ENCODE peak calls at places on chromosomes 11 and 22, in nine cellular contexts. K, T, Z, H, L, B, U, F and D are unnamed samples. For H3K36me3 and H3K4me1, the result is how much of the 10 kb centered on the place peaks cover.

GRCh38 chr11:128686045-128686741 is 7.7 kb upstream of the FLI1 start:
- DNase-seq in L (no peak), B (peak), H (no peak), F (no peak), T (no peak), Z (no peak), U (no peak), K (no peak), D (no peak)

GRCh38 chr11:111635706-111636045 is 33.4 kb downstream of the SIK2 start:
- DNase-seq in L (peak), K (no peak), F (no peak), Z (no peak), H (no peak), B (no peak), U (no peak), T (peak), D (no peak)

GRCh38 chr11:10866893-10867331 is 9.1 kb upstream of the ZBED5 start:
- DNase-seq in T (no peak), B (no peak), K (peak), U (no peak), L (peak), H (no peak), F (no peak), Z (no peak), D (no peak)

GRCh38 chr11:67286621-67287333 is 2.3 kb upstream of the ANKRD13D start:
- DNase-seq in Z (no peak), U (no peak), L (no peak), T (no peak), B (no peak), F (peak), K (no peak), H (no peak), D (no peak)

GRCh38 chr11:76678316-76678715 is 7.8 kb upstream of the LRRC32 start:
- DNase-seq in L (no peak), H (no peak), B (no peak), F (no peak), Z (no peak), U (no peak), T (no peak), K (no peak), D (no peak)

GRCh38 chr11:57303280-57303989 is 21.3 kb downstream of the TNKS1BP1 start:
- DNase-seq in F (peak), U (peak), Z (no peak), H (no peak), K (no peak), T (no peak), L (no peak), B (no peak), D (no peak)

GRCh38 chr22:22936190-22936914 is 48.7 kb downstream of the IGLL5 start:
- DNase-seq in T (no peak), K (no peak), F (no peak), U (no peak), B (no peak), L (no peak), Z (no peak), H (no peak), D (no peak)

GRCh38 chr11:122668562-122669090 is 13.1 kb downstream of the UBASH3B start:
- DNase-seq in L (peak), U (no peak), T (no peak), B (no peak), Z (no peak), K (no peak), H (no peak), F (no peak), D (no peak)

GRCh38 chr11:3894128-3894731 is 38.8 kb downstream of the STIM1 start:
- DNase-seq in T (no peak), U (no peak), L (peak), F (peak), B (no peak), Z (peak), K (no peak), H (no peak), D (no peak)

GRCh38 chr11:97622795-97623194 is 1233.0 kb downstream of the JRKL start:
- DNase-seq in T (no peak), F (no peak), U (no peak), B (no peak), L (no peak), H (no peak), K (no peak), Z (no peak), D (no peak)

GRCh38 chr11:119405986-119406385 is 17.0 kb downstream of the THY1 start:
- DNase-seq in U (no peak), L (peak), Z (no peak), H (no peak), B (no peak), F (no peak), T (no peak), K (no peak), D (no peak)

GRCh38 chr22:31861226-31861840 is 83.0 kb upstream of the YWHAH start:
- DNase-seq in H (no peak), F (no peak), B (no peak), Z (no peak), T (no peak), L (peak), U (no peak), K (no peak), D (no peak)

GRCh38 chr11:28756977-28757376 is 648.8 kb downstream of the METTL15 start:
- DNase-seq in B (no peak), F (no peak), T (no peak), L (peak), H (no peak), U (no peak), K (no peak), Z (no peak), D (no peak)

GRCh38 chr11:57214494-57214893 is 22.6 kb downstream of the APLNR start:
- DNase-seq in T (no peak), L (peak), F (no peak), Z (no peak), H (no peak), K (peak), U (no peak), B (no peak), D (no peak)

GRCh38 chr11:65095427-65095826 is 587 bp upstream of the VPS51 start:
- DNase-seq in L (no peak), B (no peak), F (no peak), T (no peak), Z (no peak), U (no peak), H (no peak), K (no peak), D (no peak)

GRCh38 chr11:46066335-46066734 is 54.9 kb downstream of the PHF21A start:
- DNase-seq in L (no peak), H (peak), B (no peak), T (no peak), U (no peak), K (no peak), F (no peak), Z (no peak), D (no peak)

GRCh38 chr11:96188625-96189006 is 154.4 kb downstream of the MAML2 start:
- DNase-seq in F (no peak), L (peak), H (no peak), K (no peak), Z (peak), U (no peak), B (no peak), T (no peak), D (no peak)

GRCh38 chr11:60370811-60371297 is 7.5 kb upstream of the MS4A7 start:
- DNase-seq in B (no peak), T (no peak), K (no peak), U (no peak), F (no peak), Z (no peak), L (peak), H (no peak), D (no peak)

GRCh38 chr11:94595061-94595460 is 27.9 kb downstream of the PIWIL4 start:
- DNase-seq in U (no peak), T (no peak), F (no peak), H (no peak), B (no peak), Z (no peak), L (no peak), K (no peak), D (no peak)

GRCh38 chr11:104918113-104918824 is 20.0 kb upstream of the CASP12 start:
- DNase-seq in T (no peak), L (peak), F (no peak), U (no peak), H (no peak), K (no peak), B (no peak), Z (no peak), D (no peak)

GRCh38 chr11:5992150-5992549 is 5.4 kb upstream of the OR52L1 start:
- DNase-seq in Z (no peak), T (no peak), K (no peak), U (no peak), B (no peak), F (no peak), H (no peak), L (peak), D (no peak)

GRCh38 chr11:76657824-76658170 is 12.8 kb downstream of the LRRC32 start:
- DNase-seq in L (no peak), Z (no peak), H (no peak), U (peak), T (no peak), F (no peak), B (no peak), K (no peak), D (no peak)

GRCh38 chr11:95230054-95231034 is 658 bp downstream of the SESN3 start:
- DNase-seq in T (peak), U (peak), B (peak), Z (no peak), L (peak), H (no peak), F (peak), K (peak), D (no peak)

GRCh38 chr11:9367551-9367950 is 16.9 kb upstream of the IPO7 start:
- DNase-seq in U (no peak), H (no peak), T (no peak), F (no peak), Z (no peak), B (no peak), L (no peak), K (no peak), D (no peak)

GRCh38 chr11:118648291-118648690 is 31.2 kb downstream of the TREH start:
- DNase-seq in B (no peak), Z (no peak), U (peak), H (no peak), L (no peak), K (no peak), T (no peak), F (no peak), D (no peak)

GRCh38 chr11:115961168-115962003 is 457.2 kb upstream of the CADM1 start:
- DNase-seq in L (no peak), F (no peak), H (no peak), B (peak), K (no peak), U (no peak), Z (no peak), T (no peak), D (no peak)

GRCh38 chr11:38814670-38815069 is 2216.6 kb upstream of the RAG2 start:
- DNase-seq in Z (no peak), K (no peak), H (no peak), F (no peak), L (no peak), B (no peak), U (no peak), T (no peak), D (no peak)

GRCh38 chr22:31253949-31254348 is 38.3 kb downstream of the PIK3IP1 start:
- DNase-seq in U (no peak), B (no peak), T (peak), H (peak), F (no peak), K (no peak), L (no peak), Z (no peak), D (no peak)

GRCh38 chr11:120525285-120526085 is 13.9 kb downstream of the GRIK4 start:
- DNase-seq in T (no peak), K (no peak), F (peak), B (no peak), U (no peak), H (no peak), L (no peak), Z (no peak), D (no peak)

GRCh38 chr22:28983788-28984441 is 77.7 kb downstream of the C22orf31 start:
- DNase-seq in B (peak), H (no peak), L (peak), T (no peak), U (no peak), Z (no peak), F (no peak), K (no peak), D (no peak)

GRCh38 chr11:76524919-76525318 is 80.1 kb downstream of the EMSY start:
- DNase-seq in F (no peak), Z (no peak), B (no peak), U (no peak), H (no peak), T (peak), K (no peak), L (peak), D (peak)

GRCh38 chr11:14029971-14030531 is 67.5 kb downstream of the SPON1 start:
- DNase-seq in B (no peak), T (peak), H (no peak), Z (no peak), K (peak), F (peak), L (peak), U (peak), D (peak)

DNA sequence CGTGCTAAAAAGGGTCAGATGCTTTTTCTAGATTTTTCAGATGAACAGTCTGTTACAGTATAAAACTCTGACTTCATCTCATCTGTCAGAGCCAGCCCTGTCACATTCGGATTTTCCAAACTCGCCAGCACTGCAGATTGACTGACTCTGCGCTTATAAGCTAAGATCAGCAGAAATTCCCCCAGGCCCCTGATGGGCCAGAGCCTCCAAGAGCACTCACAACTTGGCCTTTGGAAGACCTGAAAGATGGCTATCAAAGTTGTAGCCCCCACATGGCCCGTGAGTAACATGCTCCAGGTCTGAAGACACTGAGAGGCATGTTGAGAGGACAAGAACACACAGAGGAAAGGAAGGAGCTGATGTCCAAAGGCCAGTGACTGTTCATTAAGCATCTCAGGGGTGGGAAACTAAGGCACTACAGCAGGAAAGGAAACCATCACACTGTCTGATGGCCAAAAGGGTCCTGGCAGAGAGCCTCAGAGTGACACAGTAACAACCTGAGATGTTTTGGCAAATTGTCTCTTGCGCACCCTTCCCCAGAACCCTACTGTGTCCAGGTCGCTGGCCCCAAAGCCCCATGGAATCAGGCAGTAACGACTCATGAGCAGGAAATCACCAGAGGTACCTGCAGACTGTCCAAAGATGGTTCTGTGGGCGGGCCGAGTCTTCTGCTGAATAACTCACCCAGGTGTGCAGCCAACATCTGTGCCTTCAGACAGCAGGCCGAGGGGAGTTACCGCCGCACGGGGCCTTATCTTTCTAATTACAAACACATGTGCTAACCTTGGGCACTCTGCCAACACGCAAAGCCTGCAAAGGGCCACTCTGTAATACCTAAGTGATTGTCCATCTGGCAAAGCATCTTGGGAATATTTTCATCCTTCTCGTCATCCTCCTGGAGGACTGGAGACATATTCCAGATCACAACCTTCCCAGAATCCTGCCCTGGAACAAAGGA is 23.6 kb downstream of the HIRA start:
- DNase-seq in K (peak), F (no peak), B (no peak), Z (no peak), U (no peak), H (no peak), T (peak), L (peak), D (no peak)
- H3K36me3 ChIP-seq in K (under half), F (half or more), B (under half), Z (under half), U (under half), H (under half), T (under half), L (under half), D (under half)

DNA sequence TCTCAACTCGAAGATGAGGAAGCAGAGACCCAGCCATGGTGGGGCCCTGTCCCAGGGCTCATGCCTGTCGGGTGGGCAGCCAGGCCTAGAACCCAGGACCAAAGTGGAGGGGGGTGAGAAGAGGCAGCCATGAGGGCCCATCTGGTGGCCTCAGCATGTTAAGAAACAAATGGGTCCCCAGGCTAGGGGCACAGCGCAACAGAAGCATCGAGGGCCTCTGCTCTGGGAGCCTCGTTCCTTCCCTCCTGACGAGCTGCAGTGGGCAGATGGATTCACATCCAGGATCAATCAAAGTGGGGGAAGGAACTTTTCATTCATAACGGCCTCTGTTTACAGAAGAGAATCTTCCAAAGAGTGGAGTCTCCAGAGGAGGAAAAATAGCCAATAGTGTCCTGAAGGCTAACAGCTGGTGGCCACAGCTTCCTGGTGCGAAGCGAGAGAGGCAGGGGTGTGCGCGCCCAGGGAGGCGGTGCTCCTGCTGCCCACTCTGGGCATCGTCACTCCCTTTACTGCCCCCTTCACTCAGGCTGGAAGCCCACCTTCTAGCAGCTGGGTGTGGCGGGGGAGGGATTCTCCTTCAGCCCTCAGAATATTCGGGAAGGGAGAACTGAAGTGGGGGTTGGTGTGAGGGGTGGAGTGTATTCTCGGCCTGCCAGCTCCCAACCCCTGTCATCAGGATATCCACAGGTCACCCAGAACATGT is 4.3 kb downstream of the CBX7 start:
- DNase-seq in L (no peak), F (peak), K (no peak), Z (no peak), U (no peak), H (no peak), B (no peak), T (no peak), D (no peak)
- H3K27ac ChIP-seq in L (no peak), F (peak), K (no peak), Z (peak), U (peak), H (no peak), B (no peak), T (peak), D (peak)

DNA sequence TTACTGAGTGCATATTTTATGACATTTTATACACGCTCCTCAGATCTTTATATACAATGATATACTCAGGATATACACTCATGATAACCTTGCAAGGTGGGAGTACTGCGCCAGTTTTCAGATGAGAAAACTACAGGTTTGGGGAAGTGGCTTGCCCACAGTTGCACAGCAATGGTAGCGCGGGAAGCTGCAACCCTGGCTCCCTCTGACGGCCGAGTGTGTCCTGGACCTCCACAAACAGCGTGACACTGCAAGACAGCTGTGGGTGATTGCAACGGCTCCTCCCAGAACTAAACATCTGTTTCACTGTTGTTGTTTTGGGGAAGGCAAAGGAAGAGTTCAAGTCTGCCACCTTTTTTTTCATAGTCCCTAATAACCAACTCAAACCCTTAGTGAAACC is 47.0 kb downstream of the PACSIN2 start:
- DNase-seq in U (peak), Z (no peak), H (no peak), F (peak), K (no peak), L (peak), T (peak), B (no peak), D (no peak)
- H3K4me1 ChIP-seq in U (under half), Z (under half), H (under half), F (under half), K (under half), L (under half), T (under half), B (under half), D (under half)

GRCh38 chr22:43990044-43990443 is 34.1 kb upstream of the PARVB start:
- DNase-seq in Z (no peak), T (no peak), H (no peak), F (no peak), B (no peak), L (no peak), K (no peak), U (no peak), D (no peak)
- H3K36me3 ChIP-seq in Z (under half), T (under half), H (under half), F (half or more), B (under half), L (under half), K (under half), U (half or more), D (under half)